ENCODE peak calls at places on chromosome 10, in five cellular contexts. One of them, this sample, is unnamed. For H3K9me3, the result is how much of the 10 kb centered on the place peaks cover.

GRCh38 chr10:43211431-43212042 is 55.3 kb downstream of the RASGEF1A start:
- DNase-seq in IMR-90: no peak
- DNase-seq in OCI-LY7: no peak
- DNase-seq in neural progenitor cell: no peak
- DNase-seq in left ventricle myocardium inferior: no peak
- DNase-seq in this sample: no peak

GRCh38 chr10:73759512-73760115 is 15.4 kb downstream of the SEC24C start:
- DNase-seq in IMR-90: no peak
- DNase-seq in OCI-LY7: peak
- DNase-seq in neural progenitor cell: no peak
- DNase-seq in left ventricle myocardium inferior: no peak
- DNase-seq in this sample: peak

GRCh38 chr10:118967160-118967559 is 62.4 kb upstream of the NANOS1 start:
- DNase-seq in IMR-90: no peak
- DNase-seq in OCI-LY7: no peak
- DNase-seq in neural progenitor cell: no peak
- DNase-seq in left ventricle myocardium inferior: no peak
- DNase-seq in this sample: no peak

GRCh38 chr10:102919237-102919959 is 1.3 kb downstream of the CNNM2 start:
- DNase-seq in IMR-90: peak
- DNase-seq in OCI-LY7: no peak
- DNase-seq in neural progenitor cell: peak
- DNase-seq in left ventricle myocardium inferior: no peak
- DNase-seq in this sample: peak

GRCh38 chr10:86233131-86233530 is 133.5 kb downstream of the GRID1 start:
- DNase-seq in IMR-90: no peak
- DNase-seq in OCI-LY7: no peak
- DNase-seq in neural progenitor cell: no peak
- DNase-seq in left ventricle myocardium inferior: no peak
- DNase-seq in this sample: no peak

GRCh38 chr10:99442394-99442793 is 12.0 kb upstream of the GOT1 start:
- DNase-seq in IMR-90: no peak
- DNase-seq in OCI-LY7: no peak
- DNase-seq in neural progenitor cell: no peak
- DNase-seq in left ventricle myocardium inferior: no peak
- DNase-seq in this sample: no peak

GRCh38 chr10:119981826-119982225 is 89.3 kb downstream of the SEC23IP start:
- DNase-seq in IMR-90: no peak
- DNase-seq in OCI-LY7: no peak
- DNase-seq in neural progenitor cell: no peak
- DNase-seq in left ventricle myocardium inferior: no peak
- DNase-seq in this sample: no peak

GRCh38 chr10:119896937-119897336 is 4.4 kb downstream of the SEC23IP start:
- DNase-seq in IMR-90: no peak
- DNase-seq in OCI-LY7: no peak
- DNase-seq in neural progenitor cell: no peak
- DNase-seq in left ventricle myocardium inferior: peak
- DNase-seq in this sample: peak

GRCh38 chr10:97327348-97328294 is 6.9 kb downstream of the FRAT2 start:
- DNase-seq in IMR-90: no peak
- DNase-seq in OCI-LY7: no peak
- DNase-seq in neural progenitor cell: no peak
- DNase-seq in left ventricle myocardium inferior: no peak
- DNase-seq in this sample: no peak

GRCh38 chr10:14371616-14372015 is 40.9 kb upstream of the FRMD4A start:
- DNase-seq in IMR-90: no peak
- DNase-seq in OCI-LY7: no peak
- DNase-seq in neural progenitor cell: no peak
- DNase-seq in left ventricle myocardium inferior: no peak
- DNase-seq in this sample: no peak

GRCh38 chr10:28459453-28460144 is 73.3 kb upstream of the WAC start:
- DNase-seq in IMR-90: no peak
- DNase-seq in OCI-LY7: no peak
- DNase-seq in neural progenitor cell: peak
- DNase-seq in left ventricle myocardium inferior: no peak
- DNase-seq in this sample: no peak

GRCh38 chr10:12708921-12709320 is 292.6 kb downstream of the CCDC3 start:
- DNase-seq in IMR-90: peak
- DNase-seq in OCI-LY7: no peak
- DNase-seq in neural progenitor cell: no peak
- DNase-seq in left ventricle myocardium inferior: no peak
- DNase-seq in this sample: no peak

GRCh38 chr10:2856598-2856997 is 210.8 kb upstream of the PFKP start:
- DNase-seq in IMR-90: no peak
- DNase-seq in OCI-LY7: no peak
- DNase-seq in neural progenitor cell: no peak
- DNase-seq in left ventricle myocardium inferior: no peak
- DNase-seq in this sample: no peak

GRCh38 chr10:3805227-3805790 is 20.3 kb upstream of the KLF6 start:
- DNase-seq in IMR-90: peak
- DNase-seq in OCI-LY7: peak
- DNase-seq in neural progenitor cell: no peak
- DNase-seq in left ventricle myocardium inferior: no peak
- DNase-seq in this sample: no peak

GRCh38 chr10:96665306-96665705 is 55.0 kb downstream of the PIK3AP1 start:
- DNase-seq in IMR-90: peak
- DNase-seq in OCI-LY7: no peak
- DNase-seq in neural progenitor cell: no peak
- DNase-seq in left ventricle myocardium inferior: no peak
- DNase-seq in this sample: no peak

GRCh38 chr10:62047240-62047897 is 145.9 kb downstream of the ARID5B start:
- DNase-seq in IMR-90: peak
- DNase-seq in OCI-LY7: peak
- DNase-seq in neural progenitor cell: no peak
- DNase-seq in left ventricle myocardium inferior: no peak
- DNase-seq in this sample: no peak

GRCh38 chr10:100788027-100788900 is 42.9 kb downstream of the PAX2 start:
- DNase-seq in IMR-90: no peak
- DNase-seq in OCI-LY7: no peak
- DNase-seq in neural progenitor cell: peak
- DNase-seq in left ventricle myocardium inferior: no peak
- DNase-seq in this sample: no peak

GRCh38 chr10:1571587-1572237 is 165.6 kb downstream of the ADARB2 start:
- DNase-seq in IMR-90: no peak
- DNase-seq in OCI-LY7: no peak
- DNase-seq in neural progenitor cell: no peak
- DNase-seq in left ventricle myocardium inferior: no peak
- DNase-seq in this sample: no peak

GRCh38 chr10:25707976-25708671 is 225.9 kb upstream of the MYO3A start:
- DNase-seq in IMR-90: no peak
- DNase-seq in OCI-LY7: no peak
- DNase-seq in neural progenitor cell: no peak
- DNase-seq in left ventricle myocardium inferior: no peak
- DNase-seq in this sample: no peak

GRCh38 chr10:62045765-62046521 is 144.4 kb downstream of the ARID5B start:
- DNase-seq in IMR-90: peak
- DNase-seq in OCI-LY7: peak
- DNase-seq in neural progenitor cell: no peak
- DNase-seq in left ventricle myocardium inferior: no peak
- DNase-seq in this sample: no peak

GRCh38 chr10:132232553-132232949 is 45.8 kb downstream of the DPYSL4 start:
- DNase-seq in IMR-90: no peak
- DNase-seq in OCI-LY7: peak
- DNase-seq in neural progenitor cell: no peak
- DNase-seq in left ventricle myocardium inferior: peak
- DNase-seq in this sample: peak

GRCh38 chr10:44398747-44399477 is 14.0 kb upstream of the CXCL12 start:
- DNase-seq in IMR-90: no peak
- DNase-seq in OCI-LY7: no peak
- DNase-seq in neural progenitor cell: no peak
- DNase-seq in left ventricle myocardium inferior: no peak
- DNase-seq in this sample: no peak

GRCh38 chr10:44397476-44398225 is 12.8 kb upstream of the CXCL12 start:
- DNase-seq in IMR-90: no peak
- DNase-seq in OCI-LY7: no peak
- DNase-seq in neural progenitor cell: no peak
- DNase-seq in left ventricle myocardium inferior: no peak
- DNase-seq in this sample: no peak

GRCh38 chr10:44400553-44400952 is 15.7 kb upstream of the CXCL12 start:
- DNase-seq in IMR-90: no peak
- DNase-seq in OCI-LY7: no peak
- DNase-seq in neural progenitor cell: no peak
- DNase-seq in left ventricle myocardium inferior: no peak
- DNase-seq in this sample: no peak

GRCh38 chr10:44398271-44398670 is 13.4 kb upstream of the CXCL12 start:
- DNase-seq in IMR-90: no peak
- DNase-seq in OCI-LY7: no peak
- DNase-seq in neural progenitor cell: peak
- DNase-seq in left ventricle myocardium inferior: no peak
- DNase-seq in this sample: no peak

DNA sequence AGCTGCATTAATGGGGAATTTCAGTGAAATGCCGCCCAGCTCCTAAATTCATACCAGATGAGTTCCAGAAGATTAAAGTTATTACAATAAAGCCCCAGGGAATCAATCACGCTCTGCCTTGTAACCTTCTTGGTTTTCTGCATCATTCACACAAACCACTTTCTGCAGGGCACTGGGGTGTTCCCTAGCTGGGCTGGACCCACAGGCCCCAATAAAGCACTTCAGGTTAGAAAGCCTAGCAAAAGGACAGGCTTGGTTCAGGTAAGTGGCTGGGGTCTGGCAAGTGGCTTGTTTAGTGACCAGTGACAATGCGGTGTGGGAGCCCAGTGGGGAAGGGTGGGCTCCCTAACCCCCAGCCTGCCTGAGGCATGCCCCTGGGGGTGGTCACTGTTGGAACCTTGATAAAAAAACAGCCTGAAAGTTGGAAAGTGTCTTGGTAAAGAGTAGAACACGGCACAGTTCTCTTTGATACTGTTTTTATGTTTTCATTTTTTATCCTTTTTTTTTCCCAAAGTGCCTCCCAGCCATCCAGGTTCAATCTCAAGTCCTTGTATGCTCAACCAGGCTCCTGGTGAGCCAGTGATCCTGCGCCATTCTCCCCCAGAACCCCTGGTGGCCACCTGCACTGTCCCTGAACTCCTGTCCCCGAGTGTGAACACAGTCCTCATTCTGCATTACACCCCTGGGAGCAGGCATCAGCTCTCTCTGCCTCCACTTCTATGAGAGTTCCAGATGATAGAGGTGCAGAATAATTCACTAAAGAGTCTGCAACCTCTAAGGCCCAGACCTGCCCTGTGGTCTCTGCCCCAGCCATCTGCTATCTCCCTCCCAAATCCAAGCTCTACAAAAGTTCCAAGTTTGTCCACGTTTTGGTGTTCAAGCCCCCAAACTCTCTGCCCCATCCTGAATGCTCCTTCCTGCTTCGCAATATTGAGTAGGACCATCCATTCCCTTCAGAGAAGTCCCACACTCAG is 14.9 kb upstream of the CXCL12 start:
- DNase-seq in IMR-90: no peak
- DNase-seq in OCI-LY7: no peak
- DNase-seq in neural progenitor cell: no peak
- DNase-seq in left ventricle myocardium inferior: no peak
- DNase-seq in this sample: no peak
- H3K4me3 ChIP-seq in IMR-90: no peak
- H3K4me3 ChIP-seq in OCI-LY7: no peak
- H3K4me3 ChIP-seq in neural progenitor cell: no peak
- H3K4me3 ChIP-seq in left ventricle myocardium inferior: no peak
- H3K4me3 ChIP-seq in this sample: no peak

DNA sequence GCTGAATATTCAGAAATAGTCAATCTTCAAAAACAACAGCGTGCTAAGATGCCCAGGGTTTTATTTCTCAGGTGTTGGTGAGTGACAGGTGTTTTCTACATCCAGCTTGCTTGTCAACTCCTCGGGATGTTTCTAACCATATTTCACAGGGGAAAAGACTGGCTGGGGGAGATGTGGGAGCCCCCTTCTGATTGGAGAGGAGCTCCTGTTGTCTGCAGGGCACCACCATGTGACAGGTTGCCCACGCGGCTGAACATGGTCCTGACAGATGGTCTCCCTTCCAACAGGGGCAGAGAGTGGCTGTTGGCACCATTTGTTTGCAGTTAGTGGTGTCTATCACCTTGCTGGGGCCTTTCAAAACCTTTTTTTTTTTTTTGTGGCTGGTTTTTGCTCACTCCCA is 16.5 kb upstream of the GPR26 start:
- DNase-seq in IMR-90: no peak
- DNase-seq in OCI-LY7: no peak
- DNase-seq in neural progenitor cell: no peak
- DNase-seq in left ventricle myocardium inferior: no peak
- DNase-seq in this sample: no peak
- H3K9me3 ChIP-seq in IMR-90: under half
- H3K9me3 ChIP-seq in OCI-LY7: under half
- H3K9me3 ChIP-seq in neural progenitor cell: under half
- H3K9me3 ChIP-seq in left ventricle myocardium inferior: under half
- H3K9me3 ChIP-seq in this sample: under half

GRCh38 chr10:22665329-22665728 is 49.0 kb downstream of the PIP4K2A start:
- DNase-seq in IMR-90: no peak
- DNase-seq in OCI-LY7: no peak
- DNase-seq in neural progenitor cell: no peak
- DNase-seq in left ventricle myocardium inferior: no peak
- DNase-seq in this sample: no peak

GRCh38 chr10:22670796-22671195 is 43.6 kb downstream of the PIP4K2A start:
- DNase-seq in IMR-90: peak
- DNase-seq in OCI-LY7: no peak
- DNase-seq in neural progenitor cell: no peak
- DNase-seq in left ventricle myocardium inferior: no peak
- DNase-seq in this sample: no peak

GRCh38 chr10:22666287-22667092 is 47.9 kb downstream of the PIP4K2A start:
- DNase-seq in IMR-90: peak
- DNase-seq in OCI-LY7: peak
- DNase-seq in neural progenitor cell: no peak
- DNase-seq in left ventricle myocardium inferior: no peak
- DNase-seq in this sample: no peak

GRCh38 chr10:22669163-22669711 is 45.1 kb downstream of the PIP4K2A start:
- DNase-seq in IMR-90: no peak
- DNase-seq in OCI-LY7: no peak
- DNase-seq in neural progenitor cell: no peak
- DNase-seq in left ventricle myocardium inferior: no peak
- DNase-seq in this sample: no peak

DNA sequence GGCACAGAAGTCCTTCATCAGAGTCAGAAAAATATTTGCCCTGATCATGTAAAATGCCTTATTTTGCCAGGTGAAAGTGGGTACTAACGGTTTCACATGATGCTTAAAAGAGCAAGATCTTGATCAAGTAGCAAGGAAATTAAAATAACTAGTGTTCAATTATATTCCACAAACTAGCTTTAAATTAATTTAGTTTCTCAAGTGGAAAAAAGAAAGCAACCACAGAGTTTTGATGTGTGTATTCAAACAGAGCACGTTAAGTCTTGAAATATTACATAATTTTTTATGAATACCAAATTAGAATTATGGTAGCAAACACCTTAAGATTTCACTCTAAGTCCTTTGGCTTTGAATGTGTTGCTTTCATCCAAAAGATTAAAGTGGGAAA is 47.3 kb downstream of the PIP4K2A start:
- DNase-seq in IMR-90: no peak
- DNase-seq in OCI-LY7: no peak
- DNase-seq in neural progenitor cell: no peak
- DNase-seq in left ventricle myocardium inferior: no peak
- DNase-seq in this sample: no peak
- H3K4me3 ChIP-seq in IMR-90: no peak
- H3K4me3 ChIP-seq in OCI-LY7: no peak
- H3K4me3 ChIP-seq in neural progenitor cell: no peak
- H3K4me3 ChIP-seq in left ventricle myocardium inferior: no peak
- H3K4me3 ChIP-seq in this sample: no peak

DNA sequence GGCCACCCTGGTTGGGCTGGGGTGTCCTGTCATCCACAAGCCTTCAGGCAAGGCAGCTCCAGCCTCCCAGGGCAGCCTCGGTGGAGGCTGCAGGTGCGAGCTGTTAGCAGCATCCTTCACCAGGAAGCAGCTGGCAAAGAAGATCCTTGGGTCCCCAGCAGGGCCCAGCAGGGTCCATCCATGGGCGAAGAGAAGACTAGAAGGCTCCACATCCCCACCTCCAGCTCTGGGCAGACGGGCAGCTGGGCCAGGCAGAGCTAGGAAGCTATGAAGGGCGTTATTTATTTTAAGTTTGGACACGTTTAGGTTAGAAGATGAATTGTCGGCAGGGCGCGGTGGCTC is 348.5 kb downstream of the TCERG1L start:
- DNase-seq in IMR-90: no peak
- DNase-seq in OCI-LY7: no peak
- DNase-seq in neural progenitor cell: no peak
- DNase-seq in left ventricle myocardium inferior: no peak
- DNase-seq in this sample: no peak
- H3K9me3 ChIP-seq in IMR-90: under half
- H3K9me3 ChIP-seq in OCI-LY7: under half
- H3K9me3 ChIP-seq in neural progenitor cell: under half
- H3K9me3 ChIP-seq in left ventricle myocardium inferior: under half
- H3K9me3 ChIP-seq in this sample: under half

This sample was measured in mucosa of descending colon.